ENCODE peak calls at places on chromosome 22, in ten cellular contexts. V is choroid plexus epithelial cell, O is uterus, K is lung, Z is tibial artery, L is foreskin fibroblast, N is transverse colon, C is AG04450, S is bronchial epithelial cell, B is HFF-Myc. F is an unnamed sample.

GRCh38 chr22:48829908-48830307 is 997.8 kb downstream of the BRD1 start:
- DNase-seq in V (no peak), O (no peak), K (no peak), Z (no peak), L (no peak), N (no peak), C (no peak), S (no peak), B (no peak), F (no peak)

GRCh38 chr22:46192210-46192993 is 42.1 kb downstream of the PPARA start:
- DNase-seq in V (no peak), O (no peak), K (no peak), Z (no peak), L (no peak), N (no peak), C (no peak), S (no peak), B (no peak), F (no peak)

GRCh38 chr22:48824673-48825651 is 1002.7 kb downstream of the BRD1 start:
- DNase-seq in V (no peak), O (no peak), K (no peak), Z (no peak), L (no peak), N (no peak), C (no peak), S (no peak), B (no peak), F (no peak)

GRCh38 chr22:40976866-40977700 is 25.9 kb downstream of the RBX1 start:
- DNase-seq in V (no peak), O (no peak), K (no peak), Z (no peak), L (no peak), N (no peak), C (no peak), S (no peak), B (no peak), F (no peak)

GRCh38 chr22:17109113-17109865 is 11.9 kb downstream of the TMEM121B start:
- DNase-seq in V (no peak), O (no peak), K (no peak), Z (no peak), L (no peak), N (no peak), C (no peak), S (no peak), B (no peak), F (no peak)

GRCh38 chr22:23608583-23608982 is 23.5 kb downstream of the DRICH1 start:
- DNase-seq in V (peak), O (no peak), K (no peak), Z (no peak), L (peak), N (no peak), C (no peak), S (no peak), B (no peak), F (no peak)

GRCh38 chr22:16789860-16790493 is 35.2 kb downstream of the XKR3 start:
- DNase-seq in V (no peak), O (no peak), K (no peak), Z (no peak), L (no peak), N (no peak), C (no peak), S (no peak), B (no peak), F (no peak)

GRCh38 chr22:32082331-32082730 is 39.3 kb downstream of the SLC5A1 start:
- DNase-seq in V (no peak), O (no peak), K (no peak), Z (no peak), L (no peak), N (no peak), C (no peak), S (no peak), B (no peak), F (no peak)

GRCh38 chr22:29081499-29082236 is 8.8 kb downstream of the KREMEN1 start:
- DNase-seq in V (no peak), O (no peak), K (no peak), Z (no peak), L (no peak), N (no peak), C (no peak), S (no peak), B (no peak), F (no peak)

GRCh38 chr22:47107431-47107830 is 345.0 kb downstream of the TBC1D22A start:
- DNase-seq in V (peak), O (no peak), K (no peak), Z (no peak), L (peak), N (no peak), C (peak), S (peak), B (peak), F (peak)

GRCh38 chr22:40703731-40704130 is 24.4 kb downstream of the MCHR1 start:
- DNase-seq in V (no peak), O (no peak), K (no peak), Z (no peak), L (no peak), N (no peak), C (no peak), S (no peak), B (no peak), F (no peak)

GRCh38 chr22:30574095-30574981 is at the start of gene GAL3ST1:
- DNase-seq in V (no peak), O (no peak), K (no peak), Z (no peak), L (no peak), N (peak), C (no peak), S (no peak), B (no peak), F (no peak)

GRCh38 chr22:22820626-22821025 is 67.0 kb upstream of the IGLL5 start:
- DNase-seq in V (no peak), O (no peak), K (no peak), Z (no peak), L (no peak), N (no peak), C (no peak), S (no peak), B (no peak), F (no peak)

GRCh38 chr22:41524809-41525449 is 19.3 kb downstream of the POLR3H start:
- DNase-seq in V (peak), O (no peak), K (no peak), Z (no peak), L (peak), N (peak), C (no peak), S (no peak), B (no peak), F (no peak)

GRCh38 chr22:31488346-31488883 is 1.2 kb downstream of the EIF4ENIF1 start:
- DNase-seq in V (no peak), O (no peak), K (no peak), Z (no peak), L (no peak), N (no peak), C (no peak), S (no peak), B (no peak), F (no peak)

GRCh38 chr22:47372596-47373385 is 610.3 kb downstream of the TBC1D22A start:
- DNase-seq in V (no peak), O (peak), K (no peak), Z (no peak), L (no peak), N (no peak), C (no peak), S (no peak), B (no peak), F (no peak)

GRCh38 chr22:29030618-29031235 is 30.9 kb downstream of the C22orf31 start:
- DNase-seq in V (peak), O (peak), K (peak), Z (peak), L (peak), N (peak), C (no peak), S (peak), B (peak), F (no peak)

GRCh38 chr22:24446291-24446611 is 18.9 kb downstream of the ADORA2A start:
- DNase-seq in V (no peak), O (no peak), K (no peak), Z (no peak), L (no peak), N (no peak), C (no peak), S (no peak), B (no peak), F (no peak)

GRCh38 chr22:47067331-47067890 is 305.0 kb downstream of the TBC1D22A start:
- DNase-seq in V (no peak), O (no peak), K (no peak), Z (no peak), L (no peak), N (peak), C (no peak), S (no peak), B (no peak), F (no peak)

GRCh38 chr22:17258015-17258827 is 39.0 kb upstream of the ADA2 start:
- DNase-seq in V (peak), O (peak), K (peak), Z (no peak), L (peak), N (peak), C (no peak), S (peak), B (peak), F (no peak)

GRCh38 chr22:17213976-17214375 is 5.3 kb downstream of the ADA2 start:
- DNase-seq in V (peak), O (peak), K (peak), Z (peak), L (no peak), N (peak), C (no peak), S (no peak), B (no peak), F (no peak)

GRCh38 chr22:22196018-22196533 is 48.5 kb upstream of the VPREB1 start:
- DNase-seq in V (no peak), O (no peak), K (no peak), Z (no peak), L (no peak), N (peak), C (no peak), S (no peak), B (no peak), F (no peak)

GRCh38 chr22:45535400-45535799 is 32.7 kb downstream of the FBLN1 start:
- DNase-seq in V (no peak), O (no peak), K (no peak), Z (no peak), L (no peak), N (no peak), C (no peak), S (no peak), B (no peak), F (no peak)

GRCh38 chr22:46380581-46380980 is 45.1 kb downstream of the TRMU start:
- DNase-seq in V (no peak), O (no peak), K (no peak), Z (no peak), L (no peak), N (no peak), C (no peak), S (no peak), B (no peak), F (no peak)

GRCh38 chr22:44336962-44337657 is 24.4 kb upstream of the SHISAL1 start:
- DNase-seq in V (no peak), O (no peak), K (no peak), Z (no peak), L (no peak), N (no peak), C (no peak), S (peak), B (no peak), F (no peak)

GRCh38 chr22:21918466-21919185 is 34.0 kb downstream of the PPM1F start:
- DNase-seq in V (no peak), O (no peak), K (no peak), Z (no peak), L (no peak), N (no peak), C (no peak), S (no peak), B (no peak), F (no peak)

GRCh38 chr22:25137577-25138525 is 61.8 kb upstream of the CRYBB3 start:
- DNase-seq in V (peak), O (no peak), K (no peak), Z (no peak), L (no peak), N (no peak), C (no peak), S (peak), B (no peak), F (no peak)

GRCh38 chr22:32206774-32207758 is 2.2 kb upstream of the RFPL2 start:
- DNase-seq in V (peak), O (no peak), K (no peak), Z (no peak), L (peak), N (peak), C (no peak), S (peak), B (no peak), F (no peak)

GRCh38 chr22:44385781-44386180 is 73.0 kb upstream of the SHISAL1 start:
- DNase-seq in V (no peak), O (no peak), K (no peak), Z (no peak), L (no peak), N (no peak), C (no peak), S (no peak), B (no peak), F (no peak)

GRCh38 chr22:46135611-46136538 is 14.5 kb upstream of the PPARA start:
- DNase-seq in V (no peak), O (no peak), K (no peak), Z (no peak), L (no peak), N (no peak), C (no peak), S (no peak), B (no peak), F (no peak)

GRCh38 chr22:45344339-45344738 is 34.6 kb downstream of the FAM118A start:
- DNase-seq in V (peak), O (no peak), K (no peak), Z (no peak), L (no peak), N (no peak), C (no peak), S (peak), B (no peak), F (no peak)

GRCh38 chr22:17155941-17156340 is 3.1 kb downstream of the HDHD5 start:
- DNase-seq in V (no peak), O (no peak), K (no peak), Z (no peak), L (no peak), N (no peak), C (no peak), S (no peak), B (no peak), F (no peak)

GRCh38 chr22:23786752-23787599 is at the start of gene SMARCB1:
- DNase-seq in V (peak), O (peak), K (peak), Z (peak), L (peak), N (peak), C (peak), S (peak), B (no peak), F (peak)

GRCh38 chr22:17547995-17548755 is 15.1 kb upstream of the SLC25A18 start:
- DNase-seq in V (no peak), O (no peak), K (no peak), Z (no peak), L (no peak), N (no peak), C (no peak), S (no peak), B (no peak), F (no peak)

GRCh38 chr22:41535244-41535643 is 9.0 kb downstream of the POLR3H start:
- DNase-seq in V (peak), O (no peak), K (no peak), Z (no peak), L (peak), N (no peak), C (no peak), S (peak), B (no peak), F (no peak)

GRCh38 chr22:29396126-29396525 is 7.8 kb upstream of the AP1B1 start:
- DNase-seq in V (no peak), O (no peak), K (no peak), Z (no peak), L (no peak), N (no peak), C (no peak), S (no peak), B (no peak), F (no peak)

DNA sequence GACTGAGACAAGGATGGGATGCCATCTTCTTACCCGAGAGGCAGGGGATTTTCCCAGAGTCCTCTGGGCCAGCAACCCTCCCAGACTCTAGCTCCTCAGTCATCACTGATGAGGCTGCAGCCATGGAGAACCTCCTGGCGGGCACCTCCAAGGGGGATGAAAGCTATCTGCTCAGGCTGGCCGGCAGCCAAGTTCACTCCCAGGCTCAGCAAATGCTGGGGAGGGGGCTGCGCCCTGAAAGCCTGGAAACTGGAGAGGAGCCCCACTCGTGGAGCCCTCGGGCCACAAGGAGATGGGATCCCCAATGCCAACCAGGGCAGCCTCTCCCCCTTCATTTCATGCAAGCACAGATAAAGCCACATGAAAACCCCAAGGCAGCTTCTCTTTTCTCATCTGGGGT is 75.0 kb downstream of the CACNA1I start:
- DNase-seq in V (no peak), O (no peak), K (no peak), Z (no peak), L (no peak), N (no peak), C (no peak), S (no peak), B (no peak), F (no peak)
- TF ChIP-seq CTCF in V (no peak), O (no peak), K (no peak), Z (no peak), L (no peak), N (no peak), C (no peak), S (no peak), B (no peak), F (no peak)

GRCh38 chr22:37476389-37477329 is 9.5 kb downstream of the MFNG start:
- DNase-seq in V (no peak), O (no peak), K (no peak), Z (no peak), L (no peak), N (no peak), C (no peak), S (no peak), B (no peak), F (no peak)
- H3K4me3 ChIP-seq in V (no peak), O (no peak), K (no peak), Z (no peak), L (no peak), N (no peak), C (no peak), S (no peak), B (no peak), F (no peak)

DNA sequence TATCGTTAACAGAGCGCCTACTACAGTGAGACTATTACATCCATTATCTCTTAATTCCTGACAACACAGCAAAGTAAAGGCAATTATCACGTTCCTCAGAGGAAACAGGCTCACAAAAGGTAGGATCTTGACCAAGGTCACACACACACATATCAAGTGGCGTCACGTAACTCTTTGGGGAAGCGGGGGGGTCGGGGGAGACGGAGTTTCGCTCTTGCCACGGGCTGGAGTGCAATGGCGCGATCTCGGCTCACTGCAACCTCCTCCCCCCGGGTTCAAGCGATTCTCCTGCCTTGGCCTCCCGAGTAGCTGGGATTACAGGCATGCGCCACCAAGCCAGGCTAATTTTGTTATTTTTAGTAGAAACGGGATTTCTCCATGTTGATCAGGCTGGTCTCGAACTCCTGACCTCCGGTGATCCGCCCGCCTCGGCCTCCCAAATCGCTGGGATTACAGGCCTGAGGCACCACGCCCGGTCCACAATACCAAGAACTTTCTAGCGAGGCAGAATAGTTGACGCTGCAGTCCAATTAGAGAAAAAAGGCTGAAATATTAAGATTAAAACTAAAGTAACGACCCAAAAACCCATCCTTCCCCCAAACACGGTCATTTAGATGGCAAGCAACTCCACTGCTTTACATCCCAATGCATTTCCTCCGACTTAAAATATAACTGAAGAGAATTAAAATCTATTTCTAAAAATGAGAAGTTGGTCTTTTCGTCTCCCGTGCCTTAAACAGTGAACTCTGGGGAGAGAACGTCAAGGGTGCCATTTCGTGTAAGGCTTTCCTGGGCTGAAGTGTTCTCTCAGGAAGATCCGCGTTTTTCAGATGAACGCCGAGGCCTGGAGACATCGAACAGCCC is 1.1 kb downstream of the DDX17 start:
- DNase-seq in V (peak), O (peak), K (peak), Z (peak), L (peak), N (peak), C (no peak), S (peak), B (no peak), F (no peak)
- TF ChIP-seq CTCF in V (no peak), O (no peak), K (no peak), Z (no peak), L (no peak), N (no peak), C (no peak), S (no peak), B (no peak), F (no peak)

GRCh38 chr22:27989758-27990450 is 70.8 kb upstream of the PITPNB start:
- DNase-seq in V (no peak), O (no peak), K (no peak), Z (peak), L (no peak), N (no peak), C (no peak), S (no peak), B (no peak), F (no peak)

GRCh38 chr22:27990879-27991278 is 71.8 kb upstream of the PITPNB start:
- DNase-seq in V (peak), O (peak), K (no peak), Z (peak), L (peak), N (peak), C (no peak), S (no peak), B (no peak), F (no peak)

GRCh38 chr22:27991586-27992293 is 72.7 kb upstream of the PITPNB start:
- DNase-seq in V (no peak), O (peak), K (no peak), Z (peak), L (no peak), N (no peak), C (no peak), S (no peak), B (no peak), F (no peak)

GRCh38 chr22:27988704-27989103 is 69.6 kb upstream of the PITPNB start:
- DNase-seq in V (no peak), O (no peak), K (no peak), Z (no peak), L (no peak), N (no peak), C (no peak), S (no peak), B (no peak), F (no peak)

GRCh38 chr22:27990451-27990840 is 71.4 kb upstream of the PITPNB start:
- DNase-seq in V (no peak), O (no peak), K (no peak), Z (no peak), L (no peak), N (no peak), C (no peak), S (no peak), B (no peak), F (no peak)
- H3K4me3 ChIP-seq in V (no peak), O (no peak), K (no peak), Z (no peak), L (no peak), N (no peak), C (no peak), S (no peak), B (no peak), F (no peak)

GRCh38 chr22:33381531-33382406 is 323.6 kb upstream of the SYN3 start:
- DNase-seq in V (no peak), O (no peak), K (no peak), Z (no peak), L (no peak), N (no peak), C (no peak), S (no peak), B (no peak), F (no peak)
- TF ChIP-seq CTCF in V (no peak), O (no peak), K (no peak), Z (no peak), L (no peak), N (no peak), C (no peak), S (no peak), B (no peak), F (no peak)

DNA sequence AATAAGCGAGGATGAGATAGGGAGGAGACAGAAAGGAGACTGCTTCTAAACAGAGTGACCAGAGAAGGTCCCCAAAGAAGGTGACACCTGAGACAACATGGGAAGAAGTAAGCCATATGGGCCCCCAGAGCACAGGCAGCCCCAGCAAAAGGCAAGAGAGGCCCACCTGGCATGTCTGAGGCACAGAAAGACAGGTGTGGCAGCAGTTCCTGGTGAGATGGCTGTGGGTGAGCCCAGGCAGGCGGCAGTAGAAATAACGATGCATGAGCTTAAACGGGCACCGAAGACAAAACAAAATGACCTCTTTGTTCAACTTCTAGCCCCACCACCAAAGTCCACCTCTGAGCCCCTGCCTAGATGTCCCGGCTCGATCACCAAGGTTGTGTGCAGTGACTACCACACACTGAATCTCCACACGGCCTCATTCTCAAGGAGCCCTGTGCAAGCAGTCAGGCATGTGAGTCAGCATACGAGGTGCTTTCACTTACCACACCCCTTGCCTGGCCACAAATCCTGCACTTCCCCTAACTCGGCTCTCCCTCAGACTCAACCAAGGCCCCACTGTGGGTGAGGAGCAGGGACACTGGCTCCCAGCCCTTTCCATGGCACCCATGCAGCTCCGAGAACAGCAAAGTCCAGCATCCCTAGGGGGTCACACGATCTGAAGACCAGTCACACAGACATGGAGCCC is 77.6 kb downstream of the PACSIN2 start:
- DNase-seq in V (peak), O (peak), K (peak), Z (peak), L (peak), N (peak), C (no peak), S (peak), B (peak), F (peak)
- H3K4me3 ChIP-seq in V (no peak), O (no peak), K (no peak), Z (peak), L (no peak), N (no peak), C (no peak), S (no peak), B (no peak), F (peak)

F was measured in AG04449.